ENCODE peak calls at places on chromosomes 16 and 17, in five cellular contexts. One of them, this sample, is unnamed.

GRCh38 chr17:82215095-82215971 is 2.7 kb upstream of the CCDC57 start:
- DNase-seq in prostate gland: no peak
- DNase-seq in A673: peak; percentile 31
- DNase-seq in fibroblast of lung: no peak
- DNase-seq in tibial artery: no peak
- DNase-seq in this sample: no peak

GRCh38 chr17:29149431-29150064 is 30.6 kb downstream of the MYO18A start:
- DNase-seq in fibroblast of lung: no peak
- DNase-seq in A673: peak; percentile 58
- DNase-seq in tibial artery: peak; percentile 76
- DNase-seq in prostate gland: peak; percentile 48
- DNase-seq in this sample: peak; percentile 84

GRCh38 chr17:77414811-77415400 is 274.1 kb downstream of the SEC14L1 start:
- DNase-seq in tibial artery: no peak
- DNase-seq in prostate gland: no peak
- DNase-seq in A673: no peak
- DNase-seq in fibroblast of lung: no peak
- DNase-seq in this sample: no peak

GRCh38 chr16:69924777-69925191 is 26.4 kb upstream of the CLEC18A start:
- DNase-seq in fibroblast of lung: peak; percentile 93
- DNase-seq in A673: no peak
- DNase-seq in prostate gland: no peak
- DNase-seq in tibial artery: peak; percentile 94
- DNase-seq in this sample: peak; percentile 26

GRCh38 chr17:21396237-21396636 is 20.1 kb downstream of the KCNJ12 start:
- DNase-seq in fibroblast of lung: no peak
- DNase-seq in tibial artery: no peak
- DNase-seq in prostate gland: no peak
- DNase-seq in A673: no peak
- DNase-seq in this sample: no peak

GRCh38 chr16:86663691-86664517 is 85.6 kb downstream of the FOXL1 start:
- DNase-seq in tibial artery: no peak
- DNase-seq in A673: no peak
- DNase-seq in fibroblast of lung: peak; percentile 23
- DNase-seq in prostate gland: no peak
- DNase-seq in this sample: no peak

GRCh38 chr16:11299865-11300559 is 18.9 kb upstream of the PRM1 start:
- DNase-seq in tibial artery: no peak
- DNase-seq in fibroblast of lung: no peak
- DNase-seq in prostate gland: no peak
- DNase-seq in A673: no peak
- DNase-seq in this sample: no peak

GRCh38 chr16:67431077-67431804 is at the start of gene HSD11B2:
- DNase-seq in prostate gland: peak; percentile 39
- DNase-seq in fibroblast of lung: peak; percentile 38
- DNase-seq in tibial artery: peak; percentile 71
- DNase-seq in A673: peak; percentile 68
- DNase-seq in this sample: no peak

GRCh38 chr17:386145-386876 is 33.7 kb upstream of the RPH3AL start:
- DNase-seq in A673: peak; percentile 50
- DNase-seq in tibial artery: peak; percentile 80
- DNase-seq in fibroblast of lung: peak; percentile 23
- DNase-seq in prostate gland: peak; percentile 53
- DNase-seq in this sample: no peak

GRCh38 chr16:87264634-87265033 is 52.6 kb downstream of the C16orf95 start:
- DNase-seq in fibroblast of lung: no peak
- DNase-seq in prostate gland: no peak
- DNase-seq in A673: no peak
- DNase-seq in tibial artery: no peak
- DNase-seq in this sample: no peak

GRCh38 chr16:86073103-86073625 is 174.2 kb downstream of the IRF8 start:
- DNase-seq in prostate gland: no peak
- DNase-seq in A673: no peak
- DNase-seq in fibroblast of lung: no peak
- DNase-seq in tibial artery: no peak
- DNase-seq in this sample: no peak

GRCh38 chr17:55577687-55578086 is 66.4 kb upstream of the SMIM36 start:
- DNase-seq in fibroblast of lung: peak; percentile 49
- DNase-seq in prostate gland: no peak
- DNase-seq in tibial artery: no peak
- DNase-seq in A673: no peak
- DNase-seq in this sample: no peak

GRCh38 chr17:43917348-43918025 is 10.2 kb upstream of the MPP2 start:
- DNase-seq in prostate gland: no peak
- DNase-seq in fibroblast of lung: peak; percentile 19
- DNase-seq in tibial artery: no peak
- DNase-seq in A673: no peak
- DNase-seq in this sample: no peak

GRCh38 chr17:7018331-7018964 is 4.4 kb upstream of the BCL6B start:
- DNase-seq in fibroblast of lung: no peak
- DNase-seq in prostate gland: no peak
- DNase-seq in tibial artery: peak; percentile 89
- DNase-seq in A673: no peak
- DNase-seq in this sample: no peak

GRCh38 chr17:57485566-57485865 is 229.2 kb downstream of the MSI2 start:
- DNase-seq in prostate gland: no peak
- DNase-seq in tibial artery: no peak
- DNase-seq in fibroblast of lung: peak; percentile 67
- DNase-seq in A673: no peak
- DNase-seq in this sample: no peak

GRCh38 chr16:86609115-86609514 is 30.8 kb downstream of the FOXL1 start:
- DNase-seq in fibroblast of lung: peak; percentile 98
- DNase-seq in prostate gland: no peak
- DNase-seq in tibial artery: no peak
- DNase-seq in A673: peak; percentile 20
- DNase-seq in this sample: peak; percentile 44

GRCh38 chr16:9630119-9630518 is 538.7 kb downstream of the HAPSTR1 start:
- DNase-seq in fibroblast of lung: no peak
- DNase-seq in tibial artery: no peak
- DNase-seq in A673: no peak
- DNase-seq in prostate gland: no peak
- DNase-seq in this sample: no peak

GRCh38 chr17:14950216-14950615 is 314.9 kb downstream of the PMP22 start:
- DNase-seq in fibroblast of lung: peak; percentile 2
- DNase-seq in prostate gland: no peak
- DNase-seq in tibial artery: no peak
- DNase-seq in A673: no peak
- DNase-seq in this sample: no peak

GRCh38 chr16:11596572-11597226 is 10.0 kb upstream of the LITAF start:
- DNase-seq in tibial artery: no peak
- DNase-seq in A673: no peak
- DNase-seq in prostate gland: no peak
- DNase-seq in fibroblast of lung: no peak
- DNase-seq in this sample: no peak

GRCh38 chr17:32523017-32523680 is 36.4 kb downstream of the CDK5R1 start:
- DNase-seq in fibroblast of lung: no peak
- DNase-seq in tibial artery: peak; percentile 11
- DNase-seq in A673: no peak
- DNase-seq in prostate gland: no peak
- DNase-seq in this sample: no peak

GRCh38 chr17:14926526-14927122 is 338.5 kb downstream of the PMP22 start:
- DNase-seq in A673: peak; percentile 58
- DNase-seq in fibroblast of lung: peak; percentile 48
- DNase-seq in tibial artery: no peak
- DNase-seq in prostate gland: peak; percentile 62
- DNase-seq in this sample: peak; percentile 49

GRCh38 chr17:50585346-50585745 is 24.8 kb downstream of the CACNA1G start:
- DNase-seq in tibial artery: no peak
- DNase-seq in A673: no peak
- DNase-seq in prostate gland: no peak
- DNase-seq in fibroblast of lung: no peak
- DNase-seq in this sample: peak; percentile 17
- H3K4me1 ChIP-seq in tibial artery: peaks cover 20% of the 10 kb centered on the region
- H3K4me1 ChIP-seq in A673: no peaks in the 10 kb centered on the region
- H3K4me1 ChIP-seq in prostate gland: peaks cover 17% of the 10 kb centered on the region
- H3K4me1 ChIP-seq in fibroblast of lung: peaks cover 2% of the 10 kb centered on the region
- H3K4me1 ChIP-seq in this sample: peaks cover 4% of the 10 kb centered on the region

GRCh38 chr16:58563775-58564174 is 48.5 kb downstream of the SETD6 start:
- DNase-seq in prostate gland: no peak
- DNase-seq in tibial artery: no peak
- DNase-seq in A673: no peak
- DNase-seq in fibroblast of lung: no peak
- DNase-seq in this sample: no peak

GRCh38 chr16:58563235-58563634 is 47.9 kb downstream of the SETD6 start:
- DNase-seq in tibial artery: no peak
- DNase-seq in prostate gland: no peak
- DNase-seq in A673: peak; percentile 16
- DNase-seq in fibroblast of lung: peak; percentile 77
- DNase-seq in this sample: peak; percentile 40
- H3K27ac ChIP-seq in tibial artery: no peak overlapping the region
- H3K27ac ChIP-seq in prostate gland: no peak overlapping the region
- H3K27ac ChIP-seq in A673: no peak overlapping the region
- H3K27ac ChIP-seq in fibroblast of lung: no peak overlapping the region
- H3K27ac ChIP-seq in this sample: no peak overlapping the region

GRCh38 chr16:80341242-80341641 is 199.6 kb upstream of the DYNLRB2 start:
- DNase-seq in fibroblast of lung: no peak
- DNase-seq in prostate gland: no peak
- DNase-seq in tibial artery: no peak
- DNase-seq in A673: no peak
- DNase-seq in this sample: no peak
- TF ChIP-seq CTCF in fibroblast of lung: no peak
- TF ChIP-seq CTCF in prostate gland: no peak
- TF ChIP-seq CTCF in tibial artery: no peak
- TF ChIP-seq CTCF in A673: no peak
- TF ChIP-seq CTCF in this sample: peak; percentile 11

GRCh38 chr17:4333041-4333440 is 33.4 kb downstream of the UBE2G1 start:
- DNase-seq in tibial artery: no peak
- DNase-seq in fibroblast of lung: no peak
- DNase-seq in A673: no peak
- DNase-seq in prostate gland: no peak
- DNase-seq in this sample: no peak

GRCh38 chr17:4332296-4332970 is 34.0 kb downstream of the UBE2G1 start:
- DNase-seq in fibroblast of lung: peak; percentile 48
- DNase-seq in A673: no peak
- DNase-seq in tibial artery: no peak
- DNase-seq in prostate gland: no peak
- DNase-seq in this sample: no peak

GRCh38 chr17:4334776-4335175 is 31.7 kb downstream of the UBE2G1 start:
- DNase-seq in A673: no peak
- DNase-seq in fibroblast of lung: no peak
- DNase-seq in tibial artery: no peak
- DNase-seq in prostate gland: no peak
- DNase-seq in this sample: no peak

GRCh38 chr17:4335185-4335584 is 31.3 kb downstream of the UBE2G1 start:
- DNase-seq in fibroblast of lung: no peak
- DNase-seq in prostate gland: no peak
- DNase-seq in tibial artery: no peak
- DNase-seq in A673: no peak
- DNase-seq in this sample: no peak

GRCh38 chr17:4334332-4334731 is 32.1 kb downstream of the UBE2G1 start:
- DNase-seq in A673: no peak
- DNase-seq in prostate gland: no peak
- DNase-seq in fibroblast of lung: no peak
- DNase-seq in tibial artery: no peak
- DNase-seq in this sample: no peak
- H3K4me1 ChIP-seq in A673: peaks cover 39% of the 10 kb centered on the region
- H3K4me1 ChIP-seq in prostate gland: peaks cover 11% of the 10 kb centered on the region
- H3K4me1 ChIP-seq in fibroblast of lung: peaks cover 4% of the 10 kb centered on the region
- H3K4me1 ChIP-seq in tibial artery: peaks cover 45% of the 10 kb centered on the region
- H3K4me1 ChIP-seq in this sample: peaks cover 48% of the 10 kb centered on the region

DNA sequence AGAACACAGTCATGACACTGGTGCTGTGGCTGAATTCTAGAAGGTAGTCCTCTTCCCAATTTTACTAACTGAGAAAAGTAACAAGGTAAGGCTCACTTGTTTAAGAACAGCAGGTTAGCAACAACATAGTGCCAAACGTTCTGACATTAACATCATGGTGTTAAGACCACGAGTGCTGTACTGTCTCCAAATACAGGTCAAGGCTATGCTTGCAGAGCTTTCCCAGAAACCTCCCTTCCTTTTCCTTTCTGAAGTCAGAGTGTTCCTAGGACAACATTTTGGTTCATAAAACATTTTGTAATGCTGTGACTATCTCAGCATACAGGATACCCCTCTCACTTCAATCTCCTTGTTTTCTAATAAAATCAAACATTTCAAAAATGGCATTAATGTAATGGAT is 144.0 kb downstream of the STX8 start:
- DNase-seq in fibroblast of lung: no peak
- DNase-seq in tibial artery: no peak
- DNase-seq in A673: no peak
- DNase-seq in prostate gland: no peak
- DNase-seq in this sample: no peak
- H3K27ac ChIP-seq in fibroblast of lung: no peak overlapping the region
- H3K27ac ChIP-seq in tibial artery: peak overlapping the region; percentile 31
- H3K27ac ChIP-seq in A673: no peak overlapping the region
- H3K27ac ChIP-seq in prostate gland: peak overlapping the region; percentile 63
- H3K27ac ChIP-seq in this sample: no peak overlapping the region

GRCh38 chr17:80427366-80428282 is 12.7 kb downstream of the ENDOV start:
- DNase-seq in fibroblast of lung: no peak
- DNase-seq in A673: no peak
- DNase-seq in tibial artery: peak; percentile 58
- DNase-seq in prostate gland: no peak
- DNase-seq in this sample: no peak

GRCh38 chr17:80429356-80430275 is 14.6 kb downstream of the ENDOV start:
- DNase-seq in tibial artery: peak; percentile 60
- DNase-seq in A673: no peak
- DNase-seq in fibroblast of lung: no peak
- DNase-seq in prostate gland: no peak
- DNase-seq in this sample: no peak

GRCh38 chr17:80428796-80429195 is 13.8 kb downstream of the ENDOV start:
- DNase-seq in prostate gland: no peak
- DNase-seq in A673: no peak
- DNase-seq in tibial artery: peak; percentile 24
- DNase-seq in fibroblast of lung: no peak
- DNase-seq in this sample: no peak

GRCh38 chr17:80426671-80427326 is 11.8 kb downstream of the ENDOV start:
- DNase-seq in A673: peak; percentile 79
- DNase-seq in prostate gland: peak; percentile 33
- DNase-seq in tibial artery: peak; percentile 77
- DNase-seq in fibroblast of lung: peak; percentile 34
- DNase-seq in this sample: peak; percentile 13

GRCh38 chr17:80428363-80428762 is 13.4 kb downstream of the ENDOV start:
- DNase-seq in tibial artery: peak; percentile 48
- DNase-seq in prostate gland: no peak
- DNase-seq in fibroblast of lung: no peak
- DNase-seq in A673: no peak
- DNase-seq in this sample: no peak
- TF ChIP-seq CTCF in tibial artery: no peak
- TF ChIP-seq CTCF in prostate gland: no peak
- TF ChIP-seq CTCF in fibroblast of lung: no peak
- TF ChIP-seq CTCF in A673: no peak
- TF ChIP-seq CTCF in this sample: no peak

DNA sequence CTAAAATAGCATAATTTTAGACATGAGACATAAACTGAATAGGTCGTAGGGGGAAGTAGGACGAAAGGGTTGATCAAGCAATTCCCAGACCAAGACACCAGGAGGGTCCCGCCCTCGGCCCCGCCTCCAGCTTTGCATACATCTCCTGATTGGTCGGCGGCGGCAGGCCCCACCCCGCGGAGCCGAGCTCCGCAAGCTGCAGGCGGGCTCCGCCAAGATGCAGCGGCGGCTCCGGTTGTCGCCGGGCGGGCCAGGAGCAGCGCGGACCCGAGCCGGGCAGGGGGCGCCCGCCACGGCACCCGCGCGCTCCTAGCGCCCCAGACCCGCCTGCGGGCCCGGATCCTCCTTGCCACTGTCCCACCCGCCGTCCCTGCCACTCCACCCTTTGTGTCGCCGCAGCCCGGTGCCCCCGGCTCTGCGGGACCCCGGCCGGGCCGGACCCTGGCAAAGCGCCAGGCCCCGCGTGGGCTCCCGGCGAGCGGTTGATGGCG is at the start of gene CDR2L:
- DNase-seq in fibroblast of lung: peak; percentile 90
- DNase-seq in tibial artery: peak; percentile 98
- DNase-seq in prostate gland: peak; percentile 95
- DNase-seq in A673: peak; percentile 95
- DNase-seq in this sample: peak; percentile 75
- H3K4me1 ChIP-seq in fibroblast of lung: peaks cover 9% of the 10 kb centered on the region
- H3K4me1 ChIP-seq in tibial artery: peaks cover 31% of the 10 kb centered on the region
- H3K4me1 ChIP-seq in prostate gland: no peaks in the 10 kb centered on the region
- H3K4me1 ChIP-seq in A673: peaks cover 10% of the 10 kb centered on the region
- H3K4me1 ChIP-seq in this sample: peaks cover 9% of the 10 kb centered on the region